ENCODE peak calls at places on chromosomes 6 and 20, in eight cellular contexts. Q is A549; H is MV-4-11; L is EL; S is CD8-positive, alpha-beta T cell; P is mucosa of gallbladder; R is right atrium auricular region; F is KG1. Z is an unnamed sample.

GRCh38 chr20:46562373-46563169 is 12.1 kb upstream of the OCSTAMP start:
- DNase-seq in Q (peak; percentile 82), H (peak; percentile 76), L (peak; percentile 72), S (peak; percentile 64), P (peak; percentile 77), R (peak; percentile 89), F (peak; percentile 6), Z (peak; percentile 71)

GRCh38 chr6:81216668-81217067 is 535.8 kb downstream of the TENT5A start:
- DNase-seq in Q (no peak), H (no peak), L (no peak), S (no peak), P (no peak), R (no peak), F (no peak), Z (no peak)

GRCh38 chr6:35262596-35262995 is 3.1 kb downstream of the ZNF76 start:
- DNase-seq in Q (no peak), H (no peak), L (peak; percentile 54), S (no peak), P (no peak), R (no peak), F (no peak), Z (no peak)

GRCh38 chr20:59055302-59055701 is 12.7 kb upstream of the PRELID3B start:
- DNase-seq in Q (no peak), H (peak; percentile 10), L (peak; percentile 21), S (no peak), P (no peak), R (no peak), F (no peak), Z (no peak)

GRCh38 chr6:122476131-122476530 is 4.5 kb upstream of the SERINC1 start:
- DNase-seq in Q (peak; percentile 33), H (peak; percentile 47), L (peak; percentile 9), S (no peak), P (no peak), R (no peak), F (no peak), Z (no peak)

GRCh38 chr6:134168580-134169223 is 116.3 kb upstream of the SLC2A12 start:
- DNase-seq in Q (no peak), H (no peak), L (peak; percentile 39), S (no peak), P (no peak), R (no peak), F (no peak), Z (no peak)

GRCh38 chr20:63186528-63187316 is 29.2 kb downstream of the YTHDF1 start:
- DNase-seq in Q (no peak), H (no peak), L (peak; percentile 34), S (no peak), P (no peak), R (no peak), F (no peak), Z (no peak)

GRCh38 chr20:34579191-34579661 is 20.7 kb downstream of the MAP1LC3A start:
- DNase-seq in Q (no peak), H (peak; percentile 54), L (peak; percentile 80), S (no peak), P (peak; percentile 69), R (no peak), F (no peak), Z (no peak)

GRCh38 chr20:61042501-61043385 is 209.3 kb upstream of the CDH4 start:
- DNase-seq in Q (no peak), H (no peak), L (no peak), S (no peak), P (no peak), R (peak; percentile 23), F (no peak), Z (no peak)

GRCh38 chr20:38272398-38272797 is 11.9 kb upstream of the KIAA1755 start:
- DNase-seq in Q (no peak), H (no peak), L (peak; percentile 83), S (no peak), P (no peak), R (no peak), F (no peak), Z (no peak)